ENCODE peak calls at places on chromosomes 2 and 18, in ten cellular contexts. Z, M, L, H, Y, S, N, K, E and I are unnamed samples.

GRCh38 chr2:62407838-62408589 is 98.0 kb downstream of the TMEM17 start:
- DNase-seq in Z (no peak), M (no peak), L (no peak), H (no peak), Y (no peak), S (no peak), N (no peak), K (no peak), E (no peak), I (no peak)

GRCh38 chr18:9531791-9532410 is 56.6 kb downstream of the RALBP1 start:
- DNase-seq in Z (no peak), M (no peak), L (no peak), H (no peak), Y (no peak), S (no peak), N (no peak), K (no peak), E (no peak), I (no peak)

GRCh38 chr2:88828397-88829137 is 137.1 kb downstream of the RPIA start:
- DNase-seq in Z (no peak), M (no peak), L (no peak), H (no peak), Y (no peak), S (no peak), N (peak; percentile 73), K (peak; percentile 48), E (no peak), I (no peak)

GRCh38 chr2:127175406-127175805 is 44.7 kb downstream of the CYP27C1 start:
- DNase-seq in Z (peak; percentile 65), M (no peak), L (peak; percentile 84), H (peak; percentile 33), Y (peak; percentile 80), S (peak; percentile 26), N (peak; percentile 58), K (no peak), E (peak; percentile 72), I (no peak)

GRCh38 chr2:151796774-151797173 is 31.4 kb downstream of the ARL5A start:
- DNase-seq in Z (no peak), M (no peak), L (no peak), H (no peak), Y (no peak), S (no peak), N (no peak), K (no peak), E (no peak), I (no peak)

GRCh38 chr2:105877945-105878344 is 133.2 kb downstream of the NCK2 start:
- DNase-seq in Z (no peak), M (no peak), L (no peak), H (no peak), Y (no peak), S (no peak), N (no peak), K (no peak), E (no peak), I (no peak)

GRCh38 chr2:224417947-224418346 is 16.0 kb upstream of the FAM124B start:
- DNase-seq in Z (no peak), M (no peak), L (no peak), H (no peak), Y (no peak), S (no peak), N (no peak), K (no peak), E (no peak), I (no peak)

GRCh38 chr2:10514743-10515142 is 66.6 kb upstream of the ODC1 start:
- DNase-seq in Z (no peak), M (peak; percentile 73), L (no peak), H (no peak), Y (no peak), S (no peak), N (no peak), K (no peak), E (no peak), I (no peak)

GRCh38 chr2:10286216-10287037 is 16.3 kb upstream of the HPCAL1 start:
- DNase-seq in Z (no peak), M (no peak), L (no peak), H (no peak), Y (no peak), S (no peak), N (peak; percentile 56), K (peak; percentile 82), E (no peak), I (no peak)

GRCh38 chr2:197666277-197666676 is 9.1 kb downstream of the RFTN2 start:
- DNase-seq in Z (no peak), M (no peak), L (no peak), H (no peak), Y (no peak), S (no peak), N (no peak), K (no peak), E (no peak), I (no peak)

GRCh38 chr2:9280204-9280603 is 73.6 kb downstream of the ASAP2 start:
- DNase-seq in Z (no peak), M (no peak), L (no peak), H (no peak), Y (no peak), S (no peak), N (no peak), K (no peak), E (no peak), I (no peak)
- H3K4me3 ChIP-seq in Z (no peak overlapping the region), M (no peak overlapping the region), L (no peak overlapping the region), H (no peak overlapping the region), Y (no peak overlapping the region), S (no peak overlapping the region), N (no peak overlapping the region), K (no peak overlapping the region), E (no peak overlapping the region), I (no peak overlapping the region)

GRCh38 chr18:63881851-63882250 is 5.7 kb upstream of the SERPINB2 start:
- DNase-seq in Z (no peak), M (no peak), L (no peak), H (no peak), Y (no peak), S (no peak), N (no peak), K (no peak), E (no peak), I (no peak)

GRCh38 chr18:63879684-63880083 is 7.8 kb upstream of the SERPINB2 start:
- DNase-seq in Z (no peak), M (no peak), L (no peak), H (no peak), Y (no peak), S (no peak), N (no peak), K (no peak), E (no peak), I (no peak)

GRCh38 chr18:63883617-63884016 is 3.9 kb upstream of the SERPINB2 start:
- DNase-seq in Z (no peak), M (no peak), L (no peak), H (no peak), Y (no peak), S (no peak), N (no peak), K (no peak), E (no peak), I (no peak)

GRCh38 chr18:63878982-63879381 is 8.5 kb upstream of the SERPINB2 start:
- DNase-seq in Z (no peak), M (no peak), L (no peak), H (no peak), Y (no peak), S (no peak), N (no peak), K (no peak), E (no peak), I (no peak)

GRCh38 chr18:63882333-63883141 is 5.0 kb upstream of the SERPINB2 start:
- DNase-seq in Z (no peak), M (no peak), L (no peak), H (peak; percentile 54), Y (no peak), S (no peak), N (no peak), K (no peak), E (peak; percentile 72), I (no peak)
- H3K27ac ChIP-seq in Z (no peak overlapping the region), M (no peak overlapping the region), L (no peak overlapping the region), H (no peak overlapping the region), Y (peak overlapping the region; percentile 8), S (no peak overlapping the region), N (no peak overlapping the region), K (no peak overlapping the region), E (peak overlapping the region; percentile 84), I (no peak overlapping the region)

GRCh38 chr2:11715987-11716652 is 30.3 kb upstream of the LPIN1 start:
- DNase-seq in Z (no peak), M (no peak), L (no peak), H (no peak), Y (no peak), S (no peak), N (no peak), K (no peak), E (no peak), I (no peak)

GRCh38 chr2:11719230-11719977 is 27.0 kb upstream of the LPIN1 start:
- DNase-seq in Z (no peak), M (no peak), L (no peak), H (no peak), Y (no peak), S (no peak), N (no peak), K (no peak), E (no peak), I (no peak)

GRCh38 chr2:11717623-11718022 is 28.8 kb upstream of the LPIN1 start:
- DNase-seq in Z (no peak), M (no peak), L (no peak), H (no peak), Y (no peak), S (no peak), N (no peak), K (no peak), E (no peak), I (no peak)

GRCh38 chr2:11713815-11714214 is 32.6 kb upstream of the LPIN1 start:
- DNase-seq in Z (no peak), M (no peak), L (no peak), H (peak; percentile 65), Y (no peak), S (no peak), N (no peak), K (no peak), E (no peak), I (no peak)

GRCh38 chr2:11716689-11717321 is 29.6 kb upstream of the LPIN1 start:
- DNase-seq in Z (peak; percentile 68), M (no peak), L (no peak), H (no peak), Y (no peak), S (no peak), N (no peak), K (no peak), E (peak; percentile 30), I (no peak)
- TF ChIP-seq CTCF in Z (no peak), M (no peak), L (no peak), H (no peak), Y (no peak), S (no peak), N (no peak), K (no peak), E (no peak), I (no peak)

DNA sequence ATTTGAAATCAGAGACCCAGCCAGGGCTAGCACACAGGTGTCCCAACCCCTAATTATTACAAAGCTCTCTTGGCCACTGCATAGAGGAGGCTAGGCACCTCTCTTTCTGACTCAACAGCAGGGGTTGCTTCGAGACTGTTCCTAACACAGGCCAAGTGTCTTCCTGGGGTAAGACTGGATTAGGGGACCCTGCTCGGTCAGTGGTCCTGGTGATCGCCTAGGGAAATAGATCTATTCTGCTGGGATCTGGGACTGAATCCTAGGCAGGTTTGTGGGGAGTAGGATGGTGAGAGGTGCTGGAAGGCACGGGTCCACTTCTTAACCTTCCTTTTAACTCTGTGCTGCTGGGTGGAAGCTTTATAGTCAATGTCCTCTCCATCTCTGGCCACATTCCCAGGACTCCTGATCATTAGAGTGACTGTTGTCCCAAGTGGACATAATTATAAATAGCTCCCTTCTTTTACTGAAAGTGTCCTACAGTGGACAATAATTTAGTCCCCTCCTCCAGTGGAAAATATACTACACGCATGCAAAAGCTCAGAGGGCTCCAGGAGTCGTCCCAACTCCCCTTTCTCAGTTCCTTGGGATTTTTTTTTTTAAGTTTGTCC is 1.4 kb upstream of the TRIB2 start:
- DNase-seq in Z (no peak), M (no peak), L (peak; percentile 34), H (no peak), Y (no peak), S (no peak), N (no peak), K (no peak), E (no peak), I (no peak)
- H3K4me3 ChIP-seq in Z (peak overlapping the region; percentile 88), M (no peak overlapping the region), L (peak overlapping the region; percentile 95), H (no peak overlapping the region), Y (peak overlapping the region; percentile 83), S (no peak overlapping the region), N (peak overlapping the region; percentile 79), K (peak overlapping the region; percentile 88), E (no peak overlapping the region), I (peak overlapping the region; percentile 92)